ENCODE peak calls at places on chromosome 5, in six cellular contexts. K is A549, H is HepG2, S is WTC11, Y is endothelial cell of umbilical vein, F is K562. U is an unnamed sample.

GRCh38 chr5:75368391-75368790 is 31.4 kb downstream of the HMGCR start:
- DNase-seq in F (no peak), Y (peak), H (no peak), K (no peak), S (no peak), U (no peak)

GRCh38 chr5:33299621-33300208 is 141.1 kb upstream of the TARS1 start:
- DNase-seq in S (no peak), Y (peak), K (peak), F (no peak), H (no peak), U (no peak)

GRCh38 chr5:170333161-170333909 is 35.8 kb upstream of the LCP2 start:
- DNase-seq in Y (no peak), H (no peak), F (no peak), S (peak), K (no peak), U (peak)

GRCh38 chr5:31758803-31759425 is 120.0 kb downstream of the PDZD2 start:
- DNase-seq in F (no peak), K (no peak), H (no peak), Y (no peak), S (no peak), U (no peak)

GRCh38 chr5:156595132-156595787 is 254.8 kb upstream of the PPP1R2B start:
- DNase-seq in H (no peak), F (no peak), K (no peak), Y (no peak), S (no peak), U (no peak)

GRCh38 chr5:60352992-60353391 is 347.0 kb downstream of the DEPDC1B start:
- DNase-seq in K (no peak), F (no peak), S (no peak), H (no peak), Y (no peak), U (no peak)

GRCh38 chr5:59503223-59503622 is 390.3 kb downstream of the PDE4D start:
- DNase-seq in F (no peak), H (no peak), K (no peak), Y (peak), S (no peak), U (no peak)

GRCh38 chr5:174231961-174232487 is 186.5 kb downstream of the NSG2 start:
- DNase-seq in S (no peak), Y (no peak), H (no peak), K (no peak), F (no peak), U (no peak)

GRCh38 chr5:107966216-107966615 is 295.5 kb upstream of the EFNA5 start:
- DNase-seq in H (no peak), S (no peak), Y (peak), K (no peak), F (no peak), U (no peak)

GRCh38 chr5:179126506-179126991 is 66.4 kb downstream of the ZNF354C start:
- DNase-seq in Y (no peak), K (no peak), F (no peak), S (no peak), H (no peak), U (no peak)

GRCh38 chr5:67817652-67818051 is 397.9 kb upstream of the PIK3R1 start:
- DNase-seq in H (no peak), S (peak), F (peak), Y (no peak), K (no peak), U (no peak)

GRCh38 chr5:74063821-74064598 is 438.0 kb downstream of the ARHGEF28 start:
- DNase-seq in F (no peak), S (no peak), Y (peak), K (peak), H (peak), U (no peak)

GRCh38 chr5:312845-313244 is 8.7 kb upstream of the AHRR start:
- DNase-seq in Y (no peak), K (no peak), S (no peak), H (no peak), F (no peak), U (no peak)

GRCh38 chr5:129971684-129972083 is 67.4 kb downstream of the CHSY3 start:
- DNase-seq in F (no peak), K (no peak), H (no peak), S (no peak), Y (no peak), U (no peak)

GRCh38 chr5:60386398-60386797 is 313.6 kb downstream of the DEPDC1B start:
- DNase-seq in Y (no peak), H (no peak), K (no peak), F (no peak), S (peak), U (no peak)

GRCh38 chr5:95554647-95555548 is at the start of the genes ARSK and SKIC3:
- DNase-seq in Y (peak), K (peak), H (peak), S (peak), F (peak), U (peak)

GRCh38 chr5:178201221-178201926 is 3.0 kb upstream of the HNRNPAB start:
- DNase-seq in S (peak), Y (no peak), K (no peak), F (no peak), H (no peak), U (no peak)

GRCh38 chr5:89043676-89044075 is 160.7 kb upstream of the MEF2C start:
- DNase-seq in S (no peak), Y (peak), F (peak), H (peak), K (no peak), U (no peak)

GRCh38 chr5:113764382-113764781 is 250.9 kb downstream of the YTHDC2 start:
- DNase-seq in S (no peak), F (no peak), H (no peak), Y (no peak), K (no peak), U (no peak)

GRCh38 chr5:81429363-81429762 is 35.4 kb upstream of the ACOT12 start:
- DNase-seq in F (no peak), K (no peak), H (no peak), S (no peak), Y (no peak), U (no peak)

GRCh38 chr5:2542026-2542425 is 209.5 kb downstream of the IRX2 start:
- DNase-seq in H (no peak), F (no peak), Y (no peak), K (no peak), S (no peak), U (no peak)

GRCh38 chr5:13217636-13218035 is 726.9 kb downstream of the DNAH5 start:
- DNase-seq in K (no peak), F (no peak), S (no peak), Y (no peak), H (no peak), U (no peak)

GRCh38 chr5:135367070-135367469 is 32.0 kb downstream of the MACROH2A1 start:
- DNase-seq in H (no peak), Y (peak), F (no peak), K (no peak), S (no peak), U (no peak)

GRCh38 chr5:146620663-146621051 is 104.7 kb upstream of the GPR151 start:
- DNase-seq in K (no peak), F (no peak), H (no peak), Y (no peak), S (no peak), U (peak)

GRCh38 chr5:112390327-112390726 is 28.8 kb downstream of the EPB41L4A start:
- DNase-seq in Y (no peak), K (no peak), F (no peak), H (peak), S (no peak), U (no peak)

GRCh38 chr5:151345187-151345807 is 2.1 kb downstream of the SLC36A2 start:
- DNase-seq in F (no peak), Y (no peak), S (no peak), H (no peak), K (no peak), U (no peak)

GRCh38 chr5:151344088-151344487 is 3.3 kb downstream of the SLC36A2 start:
- DNase-seq in H (no peak), F (no peak), S (no peak), K (no peak), Y (no peak), U (no peak)

GRCh38 chr5:151348789-151349188 is 1.4 kb upstream of the SLC36A2 start:
- DNase-seq in K (no peak), S (no peak), H (no peak), F (no peak), Y (no peak), U (no peak)

GRCh38 chr5:151345808-151346478 is 1.4 kb downstream of the SLC36A2 start:
- DNase-seq in Y (no peak), H (no peak), F (no peak), K (no peak), S (no peak), U (no peak)

GRCh38 chr5:151347364-151347763 is at the start of gene SLC36A2:
- DNase-seq in S (no peak), H (no peak), K (no peak), Y (no peak), F (no peak), U (no peak)
- TF ChIP-seq JUN in S (no peak), H (no peak), K (no peak), Y (no peak), F (no peak), U (no peak)

GRCh38 chr5:7012057-7012456 is 298.8 kb downstream of the TENT4A start:
- DNase-seq in H (no peak), K (no peak), Y (no peak), F (no peak), S (no peak), U (no peak)

GRCh38 chr5:7017004-7017770 is 304.0 kb downstream of the TENT4A start:
- DNase-seq in H (no peak), K (no peak), F (no peak), S (no peak), Y (no peak), U (no peak)

GRCh38 chr5:7018144-7018543 is 304.9 kb downstream of the TENT4A start:
- DNase-seq in Y (no peak), K (no peak), F (no peak), H (no peak), S (no peak), U (no peak)

GRCh38 chr5:7018601-7019000 is 305.4 kb downstream of the TENT4A start:
- DNase-seq in K (no peak), Y (no peak), S (no peak), F (no peak), H (no peak), U (no peak)

DNA sequence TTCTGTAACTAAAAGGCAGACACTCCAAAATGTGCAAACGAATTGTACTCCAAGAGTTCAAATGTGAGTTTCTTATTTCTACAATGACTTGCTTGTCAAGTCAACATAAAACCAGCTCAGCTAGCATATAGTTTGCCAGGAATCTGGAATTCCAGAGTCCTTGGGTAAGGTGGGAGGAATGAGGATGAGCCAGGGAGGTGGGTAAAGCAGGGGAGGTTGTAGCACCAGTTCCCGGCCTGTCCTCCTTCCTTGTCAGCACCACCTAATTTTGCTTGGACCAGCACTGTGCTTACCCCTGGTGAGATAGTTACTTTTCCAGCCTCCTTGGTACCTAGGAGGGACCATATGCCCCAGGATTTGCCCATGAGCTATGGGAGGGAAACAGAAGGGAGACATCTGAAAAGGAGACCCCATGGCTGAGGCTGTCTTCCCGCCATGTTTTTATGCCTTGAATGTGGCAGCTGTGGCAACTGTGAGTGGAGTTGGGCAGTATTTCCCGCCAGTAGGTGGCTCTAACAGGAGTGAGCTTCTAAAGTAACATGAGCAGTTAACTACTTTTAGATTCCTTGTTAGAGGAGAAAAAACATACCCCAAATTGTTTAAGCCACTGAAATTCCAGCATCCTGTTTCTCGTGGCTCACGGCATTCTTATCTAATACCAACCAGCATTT is 302.5 kb downstream of the TENT4A start:
- DNase-seq in Y (no peak), S (peak), K (peak), H (no peak), F (peak), U (peak)
- TF ChIP-seq JUN in Y (no peak), S (no peak), K (no peak), H (no peak), F (no peak), U (no peak)

DNA sequence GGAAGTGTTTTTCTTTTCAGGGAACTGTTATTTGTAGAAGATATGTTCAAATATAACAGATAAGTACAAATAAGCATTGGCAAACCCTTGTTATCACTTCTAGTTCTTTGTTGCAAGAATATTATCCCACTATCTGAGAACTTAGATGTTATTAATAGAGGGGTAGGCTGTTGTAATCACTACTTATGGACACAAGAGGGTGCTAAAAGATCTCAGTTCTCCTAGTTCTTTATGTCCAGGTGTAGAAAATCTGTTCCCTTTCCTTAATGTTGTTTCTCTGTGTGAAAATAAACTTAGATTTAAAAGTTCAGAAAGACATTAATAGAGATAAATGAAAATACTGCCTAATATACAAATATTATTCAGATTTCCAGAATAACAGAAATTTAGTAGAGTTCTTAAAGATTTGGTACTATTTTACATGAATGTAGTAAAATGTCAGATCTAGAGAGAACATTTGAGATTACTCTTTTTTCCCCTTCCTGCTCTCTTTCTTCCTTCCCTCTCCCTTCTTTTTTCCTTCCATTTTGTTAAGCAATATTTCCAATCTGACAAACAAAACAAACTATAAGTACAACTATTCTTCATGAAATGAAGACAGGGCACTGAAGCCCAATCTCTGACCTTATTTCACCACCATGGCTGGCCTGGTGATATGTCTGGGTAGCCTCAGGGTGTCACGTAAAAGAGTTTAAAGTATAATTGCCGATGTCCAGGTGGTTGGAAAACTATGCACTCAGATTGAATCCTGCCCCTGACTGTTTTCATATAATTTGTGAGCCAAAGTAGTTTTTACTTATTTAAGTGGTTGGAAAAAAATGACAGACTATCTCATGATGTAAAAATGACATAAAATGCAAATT is 43.6 kb upstream of the C5orf46 start:
- DNase-seq in Y (peak), H (peak), F (peak), K (peak), S (no peak), U (no peak)
- TF ChIP-seq JUN in Y (no peak), H (no peak), F (no peak), K (no peak), S (no peak), U (no peak)

GRCh38 chr5:137618476-137618875 is 117.4 kb downstream of the KLHL3 start:
- DNase-seq in K (no peak), F (no peak), H (no peak), S (no peak), Y (no peak), U (no peak)
- TF ChIP-seq JUN in K (no peak), F (no peak), H (no peak), S (no peak), Y (no peak), U (no peak)